ENCODE peak calls at places on chromosomes 6 and 20, in eight cellular contexts. J is PC-3, V is brain microvascular endothelial cell, F is cardiac muscle cell, X is PC-9, U is fibroblast of pulmonary artery, H is choroid plexus epithelial cell, O is endodermal cell. G is an unnamed sample.

GRCh38 chr6:91575032-91575431 is 988.2 kb upstream of the MAP3K7 start:
- DNase-seq in J (peak), V (no peak), F (no peak), X (no peak), U (no peak), H (no peak), O (no peak), G (no peak)

GRCh38 chr6:34315780-34316179 is 67.0 kb upstream of the SMIM29 start:
- DNase-seq in J (no peak), V (no peak), F (no peak), X (no peak), U (no peak), H (no peak), O (no peak), G (no peak)

GRCh38 chr20:43046946-43047345 is 142.8 kb downstream of the PTPRT start:
- DNase-seq in J (no peak), V (no peak), F (no peak), X (no peak), U (no peak), H (no peak), O (no peak), G (no peak)

GRCh38 chr6:93779086-93779858 is 359.9 kb upstream of the EPHA7 start:
- DNase-seq in J (no peak), V (peak), F (peak), X (no peak), U (peak), H (peak), O (peak), G (peak)

GRCh38 chr20:63978319-63979220 is 872 bp downstream of the SAMD10 start:
- DNase-seq in J (peak), V (no peak), F (peak), X (peak), U (no peak), H (peak), O (peak), G (peak)

GRCh38 chr20:44495802-44496481 is 20.3 kb downstream of the TTPAL start:
- DNase-seq in J (peak), V (peak), F (no peak), X (peak), U (peak), H (peak), O (no peak), G (peak)

GRCh38 chr20:31593221-31594001 is 11.7 kb upstream of the ID1 start:
- DNase-seq in J (peak), V (no peak), F (no peak), X (peak), U (peak), H (peak), O (peak), G (peak)

GRCh38 chr6:8014947-8015346 is 49.2 kb downstream of the BLOC1S5 start:
- DNase-seq in J (peak), V (no peak), F (no peak), X (no peak), U (no peak), H (no peak), O (no peak), G (no peak)

GRCh38 chr20:46220808-46221207 is 87.5 kb downstream of the CDH22 start:
- DNase-seq in J (no peak), V (no peak), F (peak), X (no peak), U (no peak), H (no peak), O (peak), G (no peak)

GRCh38 chr6:144559865-144560603 is 274.9 kb downstream of the UTRN start:
- DNase-seq in J (no peak), V (peak), F (no peak), X (peak), U (peak), H (peak), O (no peak), G (peak)

GRCh38 chr6:136549359-136550044 is 720 bp downstream of the MAP7 start:
- DNase-seq in J (peak), V (no peak), F (peak), X (peak), U (no peak), H (no peak), O (peak), G (no peak)

GRCh38 chr6:53369051-53369450 is 20.3 kb upstream of the ELOVL5 start:
- DNase-seq in J (no peak), V (no peak), F (no peak), X (no peak), U (no peak), H (no peak), O (no peak), G (no peak)

GRCh38 chr6:23563329-23563728 is 562.7 kb upstream of the NRSN1 start:
- DNase-seq in J (no peak), V (no peak), F (no peak), X (no peak), U (no peak), H (no peak), O (no peak), G (no peak)

GRCh38 chr20:24827603-24828295 is 121.3 kb upstream of the CST7 start:
- DNase-seq in J (no peak), V (no peak), F (no peak), X (no peak), U (no peak), H (no peak), O (no peak), G (no peak)

GRCh38 chr6:37818536-37819176 is 871 bp upstream of the ZFAND3 start:
- DNase-seq in J (peak), V (peak), F (peak), X (peak), U (peak), H (peak), O (peak), G (peak)

GRCh38 chr6:108365488-108365887 is 70.6 kb downstream of the AFG1L start:
- DNase-seq in J (no peak), V (no peak), F (no peak), X (no peak), U (peak), H (no peak), O (no peak), G (peak)

GRCh38 chr20:58201616-58202015 is 26.8 kb downstream of the ANKRD60 start:
- DNase-seq in J (no peak), V (no peak), F (no peak), X (no peak), U (no peak), H (no peak), O (no peak), G (no peak)

GRCh38 chr6:31558631-31559500 is 11.5 kb downstream of the NFKBIL1 start:
- DNase-seq in J (no peak), V (no peak), F (no peak), X (no peak), U (peak), H (no peak), O (no peak), G (peak)

GRCh38 chr6:2162089-2162465 is 83.3 kb downstream of the GMDS start:
- DNase-seq in J (peak), V (no peak), F (no peak), X (peak), U (no peak), H (no peak), O (no peak), G (no peak)

GRCh38 chr6:74879234-74879633 is 326.6 kb downstream of the COL12A1 start:
- DNase-seq in J (peak), V (peak), F (no peak), X (peak), U (peak), H (peak), O (no peak), G (peak)

GRCh38 chr20:45346851-45347250 is 1.4 kb downstream of the SDC4 start:
- DNase-seq in J (peak), V (no peak), F (no peak), X (peak), U (no peak), H (no peak), O (no peak), G (no peak)

GRCh38 chr6:137907170-137907569 is 40.1 kb downstream of the TNFAIP3 start:
- DNase-seq in J (no peak), V (no peak), F (no peak), X (no peak), U (no peak), H (no peak), O (no peak), G (no peak)
- H3K4me3 ChIP-seq in J (no peak), V (no peak), F (no peak), X (no peak), U (no peak), H (no peak), O (no peak), G (no peak)

GRCh38 chr6:154041001-154041400 is 2.0 kb downstream of the OPRM1 start:
- DNase-seq in J (no peak), V (no peak), F (no peak), X (no peak), U (no peak), H (no peak), O (no peak), G (no peak)
- TF ChIP-seq CTCF in J (no peak), V (no peak), F (no peak), X (no peak), U (no peak), H (no peak), O (peak), G (no peak)

DNA sequence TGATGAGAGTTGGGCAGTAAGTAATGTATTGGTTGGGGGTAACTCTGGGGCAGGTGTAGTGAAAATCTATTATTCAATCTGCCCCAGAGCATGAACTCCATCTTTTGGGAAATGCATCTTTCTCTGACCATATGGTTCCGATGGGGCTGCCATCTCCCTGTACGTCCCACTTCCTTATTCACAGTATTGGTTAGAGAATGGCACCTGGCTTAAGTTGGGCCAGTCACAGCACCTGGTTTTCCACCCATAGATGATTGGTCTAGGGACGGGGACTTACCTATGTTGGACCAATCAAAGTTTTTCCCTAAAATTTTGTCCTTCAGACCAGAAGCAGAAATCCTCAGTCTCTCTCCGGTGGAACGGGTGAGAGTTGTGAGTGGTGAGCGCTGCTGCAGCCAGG is 2.2 kb upstream of the RALY start:
- DNase-seq in J (no peak), V (no peak), F (no peak), X (no peak), U (no peak), H (no peak), O (no peak), G (no peak)
- H3K4me3 ChIP-seq in J (peak), V (no peak), F (no peak), X (peak), U (no peak), H (no peak), O (peak), G (no peak)

DNA sequence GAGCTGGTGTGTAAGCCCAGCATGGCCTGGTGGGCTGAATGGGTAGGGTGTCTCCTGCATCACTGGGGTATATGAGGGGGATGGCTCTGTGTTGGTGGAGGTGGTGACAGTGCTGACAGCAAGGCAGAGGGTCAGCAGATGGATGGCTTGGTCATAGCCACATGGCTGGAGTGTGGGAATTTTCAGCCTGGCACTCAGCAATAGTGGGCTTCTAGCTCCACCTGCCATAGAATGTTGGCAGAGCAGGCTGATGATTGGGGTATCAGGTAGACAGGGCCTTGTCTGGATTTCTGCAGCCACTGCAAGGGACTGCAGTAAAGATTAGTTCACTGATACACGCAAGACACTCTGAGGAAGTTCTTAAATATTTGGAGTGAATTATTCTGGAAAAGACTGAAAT is 137.5 kb upstream of the BACH2 start:
- DNase-seq in J (peak), V (no peak), F (peak), X (no peak), U (no peak), H (peak), O (peak), G (no peak)
- TF ChIP-seq CTCF in J (peak), V (peak), F (no peak), X (peak), U (no peak), H (peak), O (peak), G (no peak)

DNA sequence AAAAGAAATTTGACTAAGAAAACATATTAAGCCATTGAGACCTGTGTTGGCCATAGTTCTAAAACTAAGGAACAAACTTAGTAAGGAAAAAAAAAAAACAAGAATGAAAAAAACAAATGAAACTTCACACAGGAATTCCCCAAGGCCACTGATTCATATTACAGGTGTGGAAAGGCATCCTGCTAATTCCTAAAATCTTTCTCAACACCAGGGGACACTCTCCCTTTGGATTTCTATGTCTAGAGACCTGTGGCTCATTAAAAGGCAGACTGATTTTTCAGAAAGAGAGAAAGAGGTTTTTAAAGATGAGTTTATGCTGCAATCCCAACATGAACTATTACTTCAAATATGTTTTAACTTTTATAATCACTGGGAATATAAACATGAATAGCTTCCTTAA is at the start of gene OR12D1:
- DNase-seq in J (peak), V (no peak), F (no peak), X (no peak), U (no peak), H (no peak), O (no peak), G (peak)
- H3K4me3 ChIP-seq in J (no peak), V (no peak), F (no peak), X (no peak), U (no peak), H (no peak), O (no peak), G (no peak)

GRCh38 chr20:17659801-17660200 is 22.2 kb downstream of the RRBP1 start:
- DNase-seq in J (no peak), V (no peak), F (no peak), X (no peak), U (no peak), H (no peak), O (no peak), G (no peak)
- TF ChIP-seq CTCF in J (peak), V (peak), F (no peak), X (no peak), U (peak), H (no peak), O (peak), G (no peak)

GRCh38 chr6:127459231-127459641 is at the start of gene KIAA0408:
- DNase-seq in J (peak), V (peak), F (peak), X (no peak), U (peak), H (peak), O (peak), G (peak)
- H3K4me3 ChIP-seq in J (no peak), V (no peak), F (no peak), X (no peak), U (peak), H (no peak), O (no peak), G (no peak)

DNA sequence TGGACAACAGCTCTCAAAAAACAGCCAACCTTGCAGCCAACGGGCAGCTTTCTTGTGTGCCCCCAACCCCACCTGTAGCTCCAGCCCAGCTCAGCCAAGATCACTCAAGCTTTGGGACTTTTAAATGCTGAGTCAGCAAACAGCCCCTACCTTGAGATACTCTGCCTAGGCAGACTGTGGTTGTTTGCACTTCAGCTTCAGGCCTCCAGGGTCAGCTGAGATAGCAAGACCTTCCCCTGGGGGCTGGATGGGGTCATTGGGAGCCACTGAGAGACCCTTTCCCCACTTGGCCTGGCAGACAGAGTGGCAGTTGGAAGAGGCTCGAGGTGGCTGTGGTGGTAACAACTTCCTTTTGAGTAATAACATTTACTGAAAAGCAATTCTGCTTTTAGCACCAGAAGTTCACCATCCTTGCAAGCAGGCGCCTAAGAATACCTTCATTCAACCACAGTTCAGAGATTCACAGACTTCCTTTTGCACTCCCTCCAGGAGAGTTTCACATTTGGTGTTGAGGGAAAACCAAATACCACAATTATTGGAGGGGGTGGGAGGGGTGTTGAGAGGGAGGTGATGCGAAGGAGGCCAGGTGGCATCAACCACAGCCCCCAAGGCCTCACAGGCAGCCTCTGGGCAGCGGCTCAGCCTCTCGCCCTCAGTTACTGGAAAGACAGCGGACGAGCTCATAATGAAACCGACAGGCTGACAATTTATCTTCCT is 148.0 kb downstream of the CEBPB start:
- DNase-seq in J (no peak), V (no peak), F (peak), X (no peak), U (no peak), H (peak), O (peak), G (peak)
- TF ChIP-seq CTCF in J (no peak), V (no peak), F (no peak), X (no peak), U (no peak), H (no peak), O (peak), G (no peak)

GRCh38 chr6:5287966-5288297 is 26.6 kb downstream of the FARS2 start:
- DNase-seq in J (no peak), V (no peak), F (no peak), X (no peak), U (no peak), H (no peak), O (no peak), G (no peak)

GRCh38 chr6:5285081-5285480 is 23.8 kb downstream of the FARS2 start:
- DNase-seq in J (no peak), V (no peak), F (no peak), X (no peak), U (no peak), H (no peak), O (no peak), G (no peak)

GRCh38 chr6:5286780-5287179 is 25.5 kb downstream of the FARS2 start:
- DNase-seq in J (no peak), V (no peak), F (no peak), X (no peak), U (no peak), H (no peak), O (no peak), G (no peak)

GRCh38 chr6:5285526-5285925 is 24.2 kb downstream of the FARS2 start:
- DNase-seq in J (no peak), V (no peak), F (no peak), X (no peak), U (no peak), H (no peak), O (no peak), G (no peak)

GRCh38 chr6:5287205-5287965 is 26.1 kb downstream of the FARS2 start:
- DNase-seq in J (peak), V (peak), F (no peak), X (no peak), U (peak), H (peak), O (no peak), G (peak)
- H3K4me3 ChIP-seq in J (no peak), V (no peak), F (no peak), X (no peak), U (no peak), H (no peak), O (no peak), G (no peak)

DNA sequence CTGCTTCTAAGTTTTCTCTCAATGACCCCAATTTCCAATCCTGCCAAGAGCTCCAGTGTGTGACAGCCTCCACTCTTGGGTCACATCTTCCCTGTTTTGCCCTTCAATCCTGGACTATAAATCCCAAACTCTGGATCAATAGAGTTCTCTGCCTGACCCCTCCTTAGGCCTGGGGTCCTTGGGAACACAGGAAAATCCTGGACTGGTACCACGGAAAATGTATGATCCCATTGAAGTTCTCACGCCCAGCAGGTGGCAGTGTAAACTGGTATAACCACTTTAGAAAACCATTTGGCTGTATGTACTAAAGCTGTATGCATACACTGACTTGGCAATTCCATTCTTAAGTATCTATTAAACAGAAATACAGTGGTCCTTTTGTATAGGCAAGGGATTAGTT is 98.0 kb downstream of the SNAP25 start:
- DNase-seq in J (peak), V (no peak), F (no peak), X (no peak), U (no peak), H (no peak), O (no peak), G (no peak)
- TF ChIP-seq CTCF in J (peak), V (peak), F (no peak), X (peak), U (peak), H (peak), O (no peak), G (peak)

G was measured in cardiac fibroblast.